ENCODE peak calls at places on chromosomes 7 and 10, in ten cellular contexts. T is heart left ventricle, I is cardiac muscle cell, Q is tibial nerve, Y is neural progenitor cell, W is psoas muscle, L is IMR-90, M is neuronal stem cell, A is colonic mucosa, V is lower lobe of right lung. X is an unnamed sample. For H3K36me3 and H3K9me3, the result is how much of the 10 kb centered on the place peaks cover.

GRCh38 chr7:102287465-102288146 is 938 bp downstream of the SH2B2 start:
- DNase-seq in T (peak), I (peak), Q (no peak), Y (peak), W (peak), L (no peak), M (no peak), A (peak), V (peak), X (no peak)

GRCh38 chr7:51366930-51367613 is 50.5 kb upstream of the COBL start:
- DNase-seq in T (peak), I (peak), Q (no peak), Y (peak), W (no peak), L (peak), M (peak), A (peak), V (no peak), X (peak)

GRCh38 chr10:61882621-61883375 is 18.7 kb upstream of the ARID5B start:
- DNase-seq in T (no peak), I (peak), Q (no peak), Y (no peak), W (no peak), L (peak), M (no peak), A (no peak), V (no peak), X (no peak)

GRCh38 chr10:102775973-102776669 is 32.4 kb downstream of the WBP1L start:
- DNase-seq in T (peak), I (peak), Q (peak), Y (peak), W (peak), L (peak), M (no peak), A (peak), V (peak), X (no peak)

GRCh38 chr10:67809107-67809506 is 28.9 kb downstream of the DNAJC12 start:
- DNase-seq in T (no peak), I (no peak), Q (no peak), Y (no peak), W (no peak), L (no peak), M (no peak), A (no peak), V (no peak), X (no peak)

GRCh38 chr10:50992972-50993766 is 81.1 kb upstream of the PRKG1 start:
- DNase-seq in T (peak), I (peak), Q (no peak), Y (peak), W (no peak), L (peak), M (no peak), A (peak), V (peak), X (no peak)

GRCh38 chr7:117269417-117269816 is 53.4 kb downstream of the WNT2 start:
- DNase-seq in T (no peak), I (peak), Q (no peak), Y (no peak), W (no peak), L (peak), M (no peak), A (no peak), V (no peak), X (no peak)

GRCh38 chr7:158327571-158328180 is 259.9 kb downstream of the PTPRN2 start:
- DNase-seq in T (no peak), I (no peak), Q (no peak), Y (peak), W (no peak), L (no peak), M (no peak), A (no peak), V (no peak), X (no peak)

GRCh38 chr7:34570300-34570699 is 87.7 kb upstream of the NPSR1 start:
- DNase-seq in T (no peak), I (no peak), Q (no peak), Y (no peak), W (no peak), L (no peak), M (no peak), A (no peak), V (no peak), X (no peak)

GRCh38 chr10:66784796-66785195 is 141.0 kb upstream of the LRRTM3 start:
- DNase-seq in T (no peak), I (no peak), Q (no peak), Y (no peak), W (no peak), L (peak), M (no peak), A (no peak), V (no peak), X (no peak)

GRCh38 chr10:124697443-124697836 is 46.7 kb downstream of the FAM53B start:
- DNase-seq in T (no peak), I (no peak), Q (no peak), Y (no peak), W (peak), L (no peak), M (no peak), A (no peak), V (no peak), X (no peak)

GRCh38 chr7:151237244-151238189 is 5.2 kb downstream of the CHPF2 start:
- DNase-seq in T (no peak), I (no peak), Q (no peak), Y (no peak), W (peak), L (no peak), M (no peak), A (no peak), V (peak), X (no peak)
- H3K36me3 ChIP-seq in T (half or more), I (half or more), Q (under half), Y (under half), W (half or more), L (half or more), M (half or more), A (under half), V (half or more), X (under half)

GRCh38 chr7:131218727-131219128 is 108.9 kb upstream of the MKLN1 start:
- DNase-seq in T (no peak), I (no peak), Q (no peak), Y (no peak), W (no peak), L (no peak), M (no peak), A (no peak), V (no peak), X (no peak)
- H3K27ac ChIP-seq in T (peak), I (no peak), Q (peak), Y (no peak), W (no peak), L (no peak), M (no peak), A (no peak), V (peak), X (no peak)

DNA sequence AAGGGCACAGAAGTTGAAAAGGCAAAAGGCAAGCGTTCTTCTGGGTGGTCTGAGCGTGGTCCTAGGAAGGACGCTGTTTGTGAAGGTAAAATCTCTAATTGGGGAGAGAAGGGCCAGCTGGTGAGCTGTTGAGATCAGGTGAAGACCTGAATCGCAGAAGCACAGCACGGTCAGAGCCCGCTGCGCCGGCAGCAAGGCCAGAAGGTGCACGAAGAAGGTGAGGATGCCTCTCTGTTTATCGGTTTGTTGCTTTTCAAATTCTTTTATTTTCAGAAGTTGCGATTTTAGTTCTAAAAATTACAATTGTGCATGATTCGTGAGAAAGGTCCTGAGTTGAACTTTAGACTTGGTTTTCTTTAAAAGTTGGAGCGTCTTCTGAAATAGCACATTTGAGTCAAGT is 247.8 kb upstream of the FOXK1 start:
- DNase-seq in T (no peak), I (no peak), Q (no peak), Y (no peak), W (no peak), L (no peak), M (no peak), A (no peak), V (no peak), X (no peak)
- H3K9me3 ChIP-seq in T (under half), I (under half), Q (under half), Y (under half), W (under half), L (under half), M (under half), A (under half), V (under half), X (under half)

DNA sequence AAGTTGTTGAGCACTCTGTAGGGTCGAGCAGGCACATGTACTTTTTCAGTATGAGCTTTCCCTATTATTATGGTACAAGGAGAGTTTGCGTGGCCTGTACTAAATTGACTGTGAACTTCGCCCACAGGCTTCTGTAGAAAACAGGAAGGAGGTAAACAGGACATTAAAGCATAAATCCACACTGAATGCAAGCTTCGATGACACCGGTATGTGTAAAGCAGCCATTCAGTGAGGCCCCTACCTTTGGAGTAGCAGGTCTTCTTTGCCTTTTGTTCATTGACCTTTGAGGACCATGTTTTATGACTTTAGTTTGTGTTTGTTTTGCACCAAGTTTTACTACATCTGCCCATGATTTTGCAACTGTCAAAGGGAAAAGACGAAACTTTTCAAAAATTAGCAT is 14.5 kb downstream of the MKI67 start:
- DNase-seq in T (no peak), I (no peak), Q (no peak), Y (no peak), W (no peak), L (no peak), M (no peak), A (no peak), V (no peak), X (no peak)
- H3K36me3 ChIP-seq in T (under half), I (under half), Q (under half), Y (under half), W (under half), L (under half), M (half or more), A (under half), V (under half), X (half or more)

X was measured in iPS DF 6.9.